ENCODE peak calls at places on chromosomes 12 and 14, in four cellular contexts. K, H, C and W are unnamed samples.

GRCh38 chr12:116116650-116117424 is 160.7 kb downstream of the MED13L start:
- DNase-seq in K (no peak), H (no peak), C (peak), W (no peak)

GRCh38 chr12:88194868-88195267 is 52.8 kb downstream of the TMTC3 start:
- DNase-seq in K (no peak), H (no peak), C (no peak), W (no peak)

GRCh38 chr14:103522649-103523582 is at the start of gene CKB:
- DNase-seq in K (peak), H (peak), C (peak), W (peak)

GRCh38 chr14:68961361-68961760 is 17.7 kb downstream of the ACTN1 start:
- DNase-seq in K (no peak), H (no peak), C (no peak), W (no peak)

GRCh38 chr12:64007853-64008252 is 163.4 kb downstream of the SRGAP1 start:
- DNase-seq in K (no peak), H (no peak), C (peak), W (no peak)

GRCh38 chr12:63070709-63071108 is 80.3 kb downstream of the AVPR1A start:
- DNase-seq in K (no peak), H (no peak), C (no peak), W (no peak)

GRCh38 chr14:56474419-56475022 is 105.1 kb upstream of the TMEM260 start:
- DNase-seq in K (no peak), H (no peak), C (peak), W (peak)

GRCh38 chr12:31682136-31682962 is 22.9 kb downstream of the ETFBKMT start:
- DNase-seq in K (peak), H (peak), C (peak), W (peak)

DNA sequence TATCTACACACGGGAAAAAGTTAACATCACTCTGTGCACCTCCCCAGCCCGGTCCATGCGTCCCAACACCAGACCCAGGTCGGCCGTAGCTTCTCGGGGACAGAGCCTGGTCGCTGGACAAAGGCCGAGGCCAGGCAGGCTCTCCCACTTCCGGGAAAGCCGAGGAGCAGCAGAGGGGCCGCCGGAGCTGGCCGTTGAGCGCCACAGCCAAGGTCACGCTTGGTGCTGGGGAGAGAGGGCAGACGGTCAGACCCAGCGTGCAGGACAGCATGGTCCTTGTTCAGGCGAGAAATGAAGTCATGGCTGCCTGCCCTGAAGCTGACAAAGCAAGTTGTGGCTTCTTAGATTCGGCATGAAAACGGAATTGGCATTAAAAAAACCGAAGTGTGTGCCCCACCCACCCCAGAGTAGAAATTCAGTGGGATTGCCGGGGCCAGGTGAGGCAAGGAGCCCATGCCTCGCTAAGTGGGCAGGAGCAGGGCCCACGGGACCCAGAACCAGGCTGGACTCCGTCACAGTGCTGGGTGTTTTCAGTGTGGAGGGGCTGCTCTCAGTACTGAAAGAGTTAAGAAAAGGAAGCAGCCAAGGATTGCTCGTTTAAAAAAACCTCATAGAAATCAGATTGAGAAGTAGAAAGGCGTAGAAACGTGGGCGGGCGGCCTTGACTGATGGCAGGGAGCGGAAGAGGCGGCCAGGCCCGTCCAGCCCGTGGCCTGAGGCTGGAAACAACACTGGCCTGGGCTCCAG is 4.3 kb downstream of the ARL6IP4 start:
- DNase-seq in K (peak), H (peak), C (no peak), W (peak)
- H3K27ac ChIP-seq in K (peak), H (peak), C (no peak), W (peak)

DNA sequence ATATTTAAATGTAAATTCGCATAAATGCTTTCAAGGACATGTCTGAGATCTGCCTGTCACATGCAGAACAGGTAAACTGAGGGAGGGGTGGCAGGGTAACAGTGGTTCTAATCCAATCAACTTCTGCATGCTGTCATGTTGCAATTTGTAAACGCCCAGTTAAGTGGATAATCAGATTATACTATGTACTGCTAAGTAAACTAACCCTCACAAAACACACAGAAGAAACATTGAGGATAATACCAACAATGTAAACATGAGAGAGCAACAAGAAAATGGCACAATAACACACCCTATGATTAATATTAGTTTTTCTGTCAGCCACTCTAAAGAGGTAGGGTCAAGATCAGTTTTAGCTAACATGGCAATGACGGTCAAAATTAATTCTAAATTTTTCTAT is 123.7 kb downstream of the KIF21A start:
- DNase-seq in K (no peak), H (no peak), C (no peak), W (no peak)
- H3K4me3 ChIP-seq in K (no peak), H (no peak), C (no peak), W (no peak)

GRCh38 chr14:89391123-89391522 is 25.9 kb downstream of the FOXN3 start:
- DNase-seq in K (no peak), H (no peak), C (peak), W (no peak)

GRCh38 chr14:89393346-89393745 is 23.7 kb downstream of the FOXN3 start:
- DNase-seq in K (no peak), H (no peak), C (no peak), W (no peak)

GRCh38 chr14:89388853-89389252 is 28.2 kb downstream of the FOXN3 start:
- DNase-seq in K (no peak), H (no peak), C (peak), W (no peak)

GRCh38 chr14:89394920-89395319 is 22.1 kb downstream of the FOXN3 start:
- DNase-seq in K (no peak), H (no peak), C (no peak), W (no peak)

GRCh38 chr14:89391556-89391955 is 25.5 kb downstream of the FOXN3 start:
- DNase-seq in K (no peak), H (no peak), C (no peak), W (no peak)
- H3K27ac ChIP-seq in K (peak), H (no peak), C (no peak), W (no peak)

GRCh38 chr14:99459491-99460100 is 21.1 kb downstream of the SETD3 start:
- DNase-seq in K (no peak), H (no peak), C (no peak), W (no peak)

GRCh38 chr14:99460793-99461192 is 19.9 kb downstream of the SETD3 start:
- DNase-seq in K (no peak), H (no peak), C (no peak), W (no peak)

GRCh38 chr14:99463974-99464373 is 16.7 kb downstream of the SETD3 start:
- DNase-seq in K (no peak), H (no peak), C (no peak), W (no peak)

GRCh38 chr14:99461411-99461810 is 19.2 kb downstream of the SETD3 start:
- DNase-seq in K (no peak), H (no peak), C (no peak), W (no peak)

DNA sequence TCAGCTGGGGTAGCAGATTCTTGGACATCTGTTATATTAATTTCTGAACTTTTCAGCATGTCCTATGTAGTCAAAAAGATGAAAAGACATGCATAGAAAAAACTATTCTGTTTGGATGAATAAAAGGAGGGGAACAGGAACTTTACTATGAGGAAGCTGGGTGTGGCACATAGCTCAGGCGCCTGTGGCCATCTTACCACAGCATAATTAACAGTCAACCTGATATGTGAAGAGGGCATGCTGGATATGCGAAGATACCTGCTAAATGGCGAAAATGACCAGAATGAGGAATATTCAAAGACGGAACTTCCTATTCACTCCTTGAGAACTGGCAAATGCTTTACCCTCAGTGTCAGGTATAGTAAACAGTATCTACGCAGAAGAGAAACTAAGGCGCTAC is 18.4 kb downstream of the SETD3 start:
- DNase-seq in K (no peak), H (no peak), C (no peak), W (no peak)
- H3K4me3 ChIP-seq in K (no peak), H (no peak), C (no peak), W (no peak)

GRCh38 chr12:15701721-15702156 is 87.4 kb downstream of the EPS8 start:
- DNase-seq in K (no peak), H (no peak), C (peak), W (no peak)

GRCh38 chr12:15701212-15701611 is 88.0 kb downstream of the EPS8 start:
- DNase-seq in K (no peak), H (no peak), C (peak), W (peak)

GRCh38 chr12:15700595-15700994 is 88.6 kb downstream of the EPS8 start:
- DNase-seq in K (no peak), H (no peak), C (peak), W (peak)

GRCh38 chr12:15699886-15700285 is 89.3 kb downstream of the EPS8 start:
- DNase-seq in K (no peak), H (no peak), C (no peak), W (no peak)

DNA sequence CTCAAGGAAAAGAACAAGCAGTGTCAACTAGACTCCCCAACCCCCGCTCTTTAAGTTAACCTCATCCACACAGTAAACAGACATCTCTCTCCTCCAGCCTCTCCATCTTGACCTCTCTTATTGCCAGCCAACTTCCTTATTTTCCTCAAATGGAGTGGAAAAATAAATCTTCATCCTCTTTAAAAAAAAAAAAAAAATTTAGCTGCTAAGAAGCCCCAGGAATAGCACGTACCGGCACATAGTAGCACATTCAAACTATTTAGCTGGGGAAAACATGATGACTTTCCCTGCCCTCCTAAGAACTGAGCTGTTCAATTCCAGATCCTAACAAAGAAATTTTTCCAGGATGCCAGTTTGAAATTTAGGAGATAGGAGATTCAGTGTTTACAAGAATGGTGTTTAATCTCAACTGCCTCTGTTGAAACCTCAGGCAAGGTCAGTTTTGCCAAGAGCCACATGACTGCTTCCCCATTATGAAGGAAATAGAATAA is 90.8 kb downstream of the EPS8 start:
- DNase-seq in K (no peak), H (peak), C (no peak), W (peak)
- H3K27ac ChIP-seq in K (peak), H (peak), C (no peak), W (no peak)

GRCh38 chr14:89616425-89617141 is 199.6 kb upstream of the FOXN3 start:
- DNase-seq in K (no peak), H (no peak), C (no peak), W (peak)
- H3K4me3 ChIP-seq in K (peak), H (no peak), C (no peak), W (peak)